ENCODE peak calls at places on chromosomes 16 and 17, in seven cellular contexts. U is fibroblast of mammary gland; E is heart right ventricle; G is HuH-7; R is CD8-positive, alpha-beta T cell; A is effector memory CD4-positive, alpha-beta T cell; Q is activated naive CD8-positive, alpha-beta T cell treated with anti-CD3 and anti-CD28 coated beads, Interleukin-2, amount 50 U/mL, for 24 hours. J is an unnamed sample.

GRCh38 chr16:2964416-2965223 is 545 bp downstream of the KREMEN2 start:
- DNase-seq in U (no peak), E (no peak), G (peak; percentile 94), R (no peak), A (peak; percentile 61), Q (peak; percentile 70), J (peak; percentile 84)

GRCh38 chr17:44601574-44602372 is 44.5 kb downstream of the FZD2 start:
- DNase-seq in U (peak; percentile 65), E (no peak), G (no peak), R (no peak), A (no peak), Q (no peak), J (no peak)

GRCh38 chr17:33016920-33017319 is 25.3 kb downstream of the SPACA3 start:
- DNase-seq in U (no peak), E (no peak), G (no peak), R (no peak), A (no peak), Q (no peak), J (no peak)

GRCh38 chr16:12092347-12092882 is 115.9 kb downstream of the SNX29 start:
- DNase-seq in U (peak; percentile 94), E (no peak), G (no peak), R (no peak), A (no peak), Q (no peak), J (peak; percentile 13)

GRCh38 chr17:65022751-65023421 is 33.7 kb downstream of the GNA13 start:
- DNase-seq in U (peak; percentile 76), E (no peak), G (no peak), R (no peak), A (no peak), Q (no peak), J (no peak)

GRCh38 chr16:15993128-15993527 is 43.7 kb downstream of the ABCC1 start:
- DNase-seq in U (no peak), E (no peak), G (no peak), R (no peak), A (no peak), Q (no peak), J (no peak)

GRCh38 chr16:31417916-31418315 is 10.2 kb downstream of the COX6A2 start:
- DNase-seq in U (no peak), E (no peak), G (no peak), R (no peak), A (no peak), Q (no peak), J (no peak)

GRCh38 chr16:52404546-52404945 is 142.4 kb downstream of the TOX3 start:
- DNase-seq in U (no peak), E (no peak), G (no peak), R (no peak), A (no peak), Q (no peak), J (no peak)

GRCh38 chr17:40320771-40321501 is 12.0 kb downstream of the RARA start:
- DNase-seq in U (no peak), E (peak; percentile 69), G (no peak), R (peak; percentile 42), A (peak; percentile 65), Q (no peak), J (no peak)

GRCh38 chr16:63913278-63913677 is 1208.6 kb downstream of the CDH11 start:
- DNase-seq in U (no peak), E (no peak), G (no peak), R (no peak), A (no peak), Q (no peak), J (no peak)

GRCh38 chr16:81521141-81521626 is 76.6 kb downstream of the CMIP start:
- DNase-seq in U (no peak), E (no peak), G (no peak), R (peak; percentile 74), A (peak; percentile 69), Q (peak; percentile 68), J (no peak)

GRCh38 chr16:4679156-4679853 is 14.1 kb upstream of the NUDT16L1 start:
- DNase-seq in U (no peak), E (peak; percentile 59), G (no peak), R (no peak), A (no peak), Q (no peak), J (no peak)

GRCh38 chr17:75267146-75267402 is 4.0 kb downstream of the MIF4GD start:
- DNase-seq in U (no peak), E (no peak), G (no peak), R (no peak), A (no peak), Q (no peak), J (no peak)

GRCh38 chr17:83068641-83069570 is 10.5 kb upstream of the METRNL start:
- DNase-seq in U (no peak), E (peak; percentile 11), G (no peak), R (no peak), A (no peak), Q (no peak), J (no peak)

GRCh38 chr17:61314368-61315078 is 85.1 kb upstream of the TBX2 start:
- DNase-seq in U (peak; percentile 87), E (peak; percentile 50), G (no peak), R (no peak), A (no peak), Q (no peak), J (no peak)

GRCh38 chr16:70682239-70683145 is 3.4 kb downstream of the MTSS2 start:
- DNase-seq in U (no peak), E (peak; percentile 10), G (peak; percentile 73), R (no peak), A (no peak), Q (no peak), J (no peak)

GRCh38 chr17:65194670-65195334 is 57.6 kb downstream of the RGS9 start:
- DNase-seq in U (no peak), E (no peak), G (no peak), R (no peak), A (no peak), Q (no peak), J (no peak)

GRCh38 chr16:629289-630023 is 1.3 kb upstream of the WFIKKN1 start:
- DNase-seq in U (no peak), E (no peak), G (no peak), R (no peak), A (no peak), Q (no peak), J (no peak)

GRCh38 chr16:1509307-1510221 is 16.4 kb downstream of the TELO2 start:
- DNase-seq in U (no peak), E (peak; percentile 76), G (no peak), R (no peak), A (no peak), Q (no peak), J (no peak)

GRCh38 chr17:67027031-67027628 is 17.2 kb upstream of the CACNG1 start:
- DNase-seq in U (peak; percentile 4), E (peak; percentile 48), G (no peak), R (no peak), A (no peak), Q (no peak), J (no peak)

GRCh38 chr17:75778861-75779249 is 5.8 kb upstream of the UNK start:
- DNase-seq in U (no peak), E (peak; percentile 52), G (no peak), R (peak; percentile 54), A (peak; percentile 70), Q (peak; percentile 78), J (peak; percentile 55)

GRCh38 chr17:73291260-73291801 is 20.5 kb downstream of the CDC42EP4 start:
- DNase-seq in U (peak; percentile 96), E (peak; percentile 57), G (no peak), R (no peak), A (no peak), Q (no peak), J (peak; percentile 59)

GRCh38 chr17:6714315-6714874 is 1.2 kb upstream of the SLC13A5 start:
- DNase-seq in U (no peak), E (no peak), G (no peak), R (no peak), A (no peak), Q (no peak), J (no peak)

GRCh38 chr16:89374393-89374948 is 115.9 kb downstream of the ANKRD11 start:
- DNase-seq in U (peak; percentile 55), E (no peak), G (no peak), R (no peak), A (no peak), Q (no peak), J (no peak)

GRCh38 chr16:85046957-85047866 is 19.6 kb downstream of the KIAA0513 start:
- DNase-seq in U (no peak), E (no peak), G (peak; percentile 67), R (no peak), A (no peak), Q (no peak), J (no peak)

GRCh38 chr17:28057731-28058246 is 15.3 kb downstream of the NLK start:
- DNase-seq in U (peak; percentile 54), E (no peak), G (peak; percentile 39), R (no peak), A (no peak), Q (no peak), J (peak; percentile 62)

GRCh38 chr16:8511464-8511863 is 78.8 kb downstream of the TMEM114 start:
- DNase-seq in U (no peak), E (no peak), G (no peak), R (no peak), A (no peak), Q (no peak), J (no peak)

GRCh38 chr16:29761882-29762281 is 16.1 kb upstream of the C16orf54 start:
- DNase-seq in U (no peak), E (no peak), G (no peak), R (no peak), A (no peak), Q (no peak), J (no peak)

GRCh38 chr17:82272495-82273326 is 789 bp downstream of the CSNK1D start:
- DNase-seq in U (no peak), E (peak; percentile 59), G (peak; percentile 65), R (no peak), A (peak; percentile 27), Q (peak; percentile 47), J (no peak)

GRCh38 chr17:43673516-43674323 is 12.0 kb upstream of the MEOX1 start:
- DNase-seq in U (peak; percentile 63), E (peak; percentile 73), G (peak; percentile 74), R (peak; percentile 53), A (peak; percentile 55), Q (peak; percentile 79), J (peak; percentile 68)

GRCh38 chr17:73874008-73874407 is 229.8 kb upstream of the SDK2 start:
- DNase-seq in U (peak; percentile 21), E (no peak), G (no peak), R (no peak), A (no peak), Q (no peak), J (peak; percentile 59)

GRCh38 chr16:58464047-58464915 is 35.7 kb upstream of the NDRG4 start:
- DNase-seq in U (no peak), E (peak; percentile 46), G (peak; percentile 25), R (no peak), A (no peak), Q (peak; percentile 10), J (no peak)

GRCh38 chr17:15920758-15921239 is 24.1 kb upstream of the ADORA2B start:
- DNase-seq in U (peak; percentile 97), E (no peak), G (peak; percentile 40), R (no peak), A (no peak), Q (no peak), J (peak; percentile 95)

GRCh38 chr16:65829076-65829475 is 537.4 kb upstream of the CDH5 start:
- DNase-seq in U (no peak), E (no peak), G (no peak), R (no peak), A (no peak), Q (no peak), J (no peak)

GRCh38 chr16:54363760-54364159 is 77.2 kb upstream of the IRX3 start:
- DNase-seq in U (no peak), E (no peak), G (no peak), R (no peak), A (no peak), Q (no peak), J (no peak)

GRCh38 chr17:76643553-76644148 is at the start of gene ST6GALNAC1:
- DNase-seq in U (no peak), E (peak; percentile 23), G (no peak), R (no peak), A (no peak), Q (no peak), J (no peak)

GRCh38 chr16:68386628-68387027 is 61.7 kb downstream of the SMPD3 start:
- DNase-seq in U (no peak), E (no peak), G (no peak), R (no peak), A (no peak), Q (no peak), J (no peak)